ENCODE peak calls at places on chromosomes 13 and 19, in ten cellular contexts. Y is tibial nerve; R is brain microvascular endothelial cell; T is CD8-positive, alpha-beta memory T cell; F is dorsolateral prefrontal cortex; W is heart right ventricle; O is GM23338; D is ovary; B is Peyer's patch; P is pancreas. K is an unnamed sample.
A peak's percentile ranks its signal among the peaks of the same experiment; 100 is the strongest.

GRCh38 chr19:4754248-4754647 is 30.6 kb upstream of the DPP9 start:
- DNase-seq in O (peak; percentile 30), T (no peak), P (no peak), F (no peak), B (no peak), R (no peak), W (no peak), D (no peak), Y (no peak), K (no peak)

GRCh38 chr19:2542341-2543069 is 66.6 kb downstream of the GADD45B start:
- DNase-seq in P (peak; percentile 38), Y (no peak), B (peak; percentile 46), R (peak; percentile 83), F (no peak), T (no peak), O (peak; percentile 69), W (no peak), D (no peak), K (no peak)

GRCh38 chr13:64684685-64685431 is 2545.3 kb downstream of the PCDH9 start:
- DNase-seq in B (no peak), Y (no peak), P (no peak), O (peak; percentile 44), D (no peak), F (no peak), R (peak; percentile 25), T (no peak), W (no peak), K (no peak)

GRCh38 chr19:47082493-47082892 is 31.1 kb downstream of the ZC3H4 start:
- DNase-seq in R (no peak), P (no peak), Y (no peak), O (no peak), T (no peak), F (no peak), D (no peak), W (no peak), B (no peak), K (no peak)

GRCh38 chr19:6519289-6519688 is 11.5 kb upstream of the TNFSF9 start:
- DNase-seq in O (no peak), W (no peak), F (no peak), R (peak; percentile 36), Y (no peak), T (no peak), D (no peak), P (no peak), B (no peak), K (no peak)

GRCh38 chr13:110523180-110523579 is 38.3 kb downstream of the RAB20 start:
- DNase-seq in F (no peak), D (no peak), W (no peak), T (no peak), B (no peak), R (no peak), P (peak; percentile 28), O (no peak), Y (no peak), K (no peak)

GRCh38 chr19:7980168-7980567 is 25.3 kb downstream of the ELAVL1 start:
- DNase-seq in F (no peak), W (no peak), B (no peak), T (no peak), D (no peak), P (peak; percentile 36), R (no peak), Y (no peak), O (no peak), K (no peak)

GRCh38 chr13:41150058-41150457 is 17.5 kb upstream of the KBTBD6 start:
- DNase-seq in F (no peak), Y (no peak), W (no peak), R (no peak), O (no peak), P (no peak), D (no peak), B (no peak), T (no peak), K (no peak)

GRCh38 chr13:30872685-30873443 is 33.2 kb upstream of the MEDAG start:
- DNase-seq in D (peak; percentile 63), B (no peak), O (peak; percentile 88), F (peak; percentile 69), Y (no peak), T (no peak), P (no peak), W (peak; percentile 37), R (peak; percentile 87), K (no peak)

GRCh38 chr13:102402292-102402691 is 444 bp upstream of the FGF14 start:
- DNase-seq in F (peak; percentile 86), T (peak; percentile 1), D (no peak), R (no peak), Y (no peak), W (peak; percentile 11), P (no peak), B (no peak), O (peak; percentile 91), K (no peak)

GRCh38 chr13:46321494-46322225 is 65.4 kb downstream of the RUBCNL start:
- DNase-seq in Y (peak; percentile 28), B (no peak), F (peak; percentile 71), T (peak; percentile 68), O (peak; percentile 68), W (peak; percentile 29), P (no peak), R (peak; percentile 53), D (peak; percentile 29), K (peak; percentile 21)

DNA sequence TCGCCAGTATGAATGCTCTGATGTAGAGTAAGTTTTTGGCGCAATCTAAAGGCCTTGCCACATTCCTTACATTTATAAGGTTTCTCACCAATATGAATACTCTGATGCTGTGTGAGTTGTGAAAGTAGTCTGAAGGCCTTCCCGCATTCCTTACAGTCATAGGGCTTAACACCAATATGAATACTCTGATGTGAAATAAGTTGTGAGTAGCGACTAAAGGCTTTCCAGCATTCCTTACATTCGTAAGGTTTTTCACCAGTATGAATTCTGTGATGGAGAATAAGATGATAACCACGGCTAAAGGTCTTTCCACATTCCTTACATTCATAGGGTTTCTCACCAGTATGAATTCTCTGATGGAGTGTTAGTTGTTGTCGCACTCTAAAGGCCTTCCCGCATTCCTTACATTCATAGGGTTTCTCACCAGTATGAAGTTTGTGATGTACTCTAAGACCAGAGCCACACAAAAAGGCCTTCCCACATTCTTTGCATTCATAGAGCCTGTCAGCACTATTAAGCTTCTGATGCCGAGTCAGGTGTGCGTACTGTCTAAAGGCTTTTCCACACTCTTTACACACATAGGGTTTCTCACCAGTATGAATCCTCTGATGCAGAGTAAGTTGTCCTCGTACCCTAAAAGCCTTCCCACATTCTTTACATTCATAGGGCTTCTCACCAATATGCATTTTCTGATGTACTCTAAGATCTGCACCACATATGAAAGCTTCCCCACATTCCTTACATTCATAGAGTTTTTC is 14.1 kb upstream of the ZFP14 start:
- DNase-seq in Y (no peak), T (no peak), P (no peak), W (no peak), F (no peak), D (no peak), O (peak; percentile 40), B (no peak), R (no peak), K (no peak)
- H3K27ac ChIP-seq in Y (no peak overlapping the region), T (no peak overlapping the region), P (no peak overlapping the region), W (no peak overlapping the region), F (no peak overlapping the region), D (no peak overlapping the region), O (peak overlapping the region; percentile 55), B (no peak overlapping the region), R (no peak overlapping the region), K (no peak overlapping the region)

GRCh38 chr19:45119582-45119981 is 26.6 kb downstream of the PPP1R37 start:
- DNase-seq in B (no peak), T (no peak), F (no peak), P (no peak), R (no peak), Y (no peak), O (no peak), W (no peak), D (no peak), K (no peak)

GRCh38 chr19:45115809-45116615 is 23.0 kb downstream of the PPP1R37 start:
- DNase-seq in R (no peak), D (no peak), T (no peak), Y (no peak), B (no peak), P (no peak), W (no peak), F (no peak), O (no peak), K (no peak)

GRCh38 chr19:45117666-45118065 is 24.7 kb downstream of the PPP1R37 start:
- DNase-seq in P (no peak), F (peak; percentile 20), R (no peak), B (no peak), T (no peak), W (no peak), Y (no peak), O (no peak), D (no peak), K (no peak)

GRCh38 chr19:45114116-45114515 is 21.1 kb downstream of the PPP1R37 start:
- DNase-seq in R (no peak), D (no peak), B (no peak), Y (no peak), P (no peak), W (no peak), T (no peak), O (no peak), F (no peak), K (no peak)

DNA sequence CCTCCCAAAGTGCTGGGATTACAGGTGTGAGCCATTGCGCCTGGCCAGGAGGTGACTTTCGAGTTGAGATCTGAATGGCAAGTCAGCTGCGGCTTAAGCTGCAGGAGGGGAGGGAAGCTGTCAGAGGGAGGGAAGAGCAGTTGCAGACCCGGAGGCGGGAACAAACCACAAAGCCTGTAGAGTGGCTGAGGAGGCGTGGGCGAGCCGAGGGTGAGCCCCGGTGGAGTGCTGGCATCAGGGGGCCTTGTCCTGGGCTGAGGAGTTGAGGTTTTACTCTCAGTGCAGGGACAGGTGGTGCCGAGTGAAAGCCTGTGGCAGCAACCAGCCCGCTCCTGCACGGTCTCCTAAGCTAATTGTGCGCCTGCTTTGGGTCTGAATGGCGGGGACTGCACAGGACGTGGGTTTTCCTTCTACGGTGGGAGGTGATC is 24.2 kb downstream of the PPP1R37 start:
- DNase-seq in O (no peak), P (no peak), F (no peak), R (no peak), D (no peak), T (no peak), B (no peak), W (no peak), Y (no peak), K (no peak)
- H3K27ac ChIP-seq in O (no peak overlapping the region), P (no peak overlapping the region), F (no peak overlapping the region), R (no peak overlapping the region), D (no peak overlapping the region), T (no peak overlapping the region), B (no peak overlapping the region), W (no peak overlapping the region), Y (no peak overlapping the region), K (no peak overlapping the region)

GRCh38 chr13:95184317-95184716 is 116.9 kb downstream of the ABCC4 start:
- DNase-seq in T (no peak), B (no peak), F (no peak), R (no peak), P (no peak), D (no peak), W (no peak), O (no peak), Y (no peak), K (no peak)
- H3K27ac ChIP-seq in T (no peak overlapping the region), B (no peak overlapping the region), F (no peak overlapping the region), R (no peak overlapping the region), P (no peak overlapping the region), D (no peak overlapping the region), W (no peak overlapping the region), O (no peak overlapping the region), Y (no peak overlapping the region), K (no peak overlapping the region)

DNA sequence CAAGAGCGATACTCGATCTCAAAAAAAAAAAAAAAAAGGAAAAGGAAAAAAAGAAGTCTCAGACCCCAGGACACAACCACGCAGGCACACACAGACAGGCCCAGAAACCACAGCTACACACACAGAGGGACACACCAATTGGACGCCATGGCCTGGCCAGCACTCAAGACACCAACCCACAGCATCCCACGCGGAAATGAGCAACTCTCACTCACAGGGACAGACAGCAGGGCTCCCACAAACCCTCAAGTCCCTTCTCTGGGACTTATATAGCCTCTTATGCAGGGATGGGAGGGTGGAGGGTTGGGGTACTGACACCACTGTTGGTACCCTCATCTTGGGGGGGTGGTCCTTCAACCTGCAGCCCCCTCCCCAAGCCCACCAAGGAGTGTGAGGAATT is 5.9 kb downstream of the NOTCH3 start:
- DNase-seq in Y (no peak), R (peak; percentile 85), O (no peak), T (no peak), B (no peak), D (no peak), F (peak; percentile 58), P (no peak), W (no peak), K (no peak)
- H3K27ac ChIP-seq in Y (peak overlapping the region; percentile 65), R (peak overlapping the region; percentile 82), O (no peak overlapping the region), T (no peak overlapping the region), B (no peak overlapping the region), D (no peak overlapping the region), F (no peak overlapping the region), P (peak overlapping the region; percentile 72), W (peak overlapping the region; percentile 82), K (no peak overlapping the region)